ENCODE peak calls at places on chromosomes 3 and 15, in eight cellular contexts. L is uterus, S is choroid plexus epithelial cell, E is fibroblast of pulmonary artery, P is fibroblast of lung, Q is upper lobe of right lung, Y is thoracic aorta, V is omental fat pad. N is an unnamed sample.

GRCh38 chr3:52277972-52278509 is 408 bp downstream of the WDR82 start:
- DNase-seq in L (peak; percentile 55), S (peak; percentile 50), E (peak; percentile 46), P (peak; percentile 44), Q (no peak), Y (no peak), V (no peak), N (peak; percentile 94)

GRCh38 chr3:50594253-50594785 is 17.3 kb downstream of the CISH start:
- DNase-seq in L (no peak), S (no peak), E (no peak), P (no peak), Q (no peak), Y (no peak), V (no peak), N (no peak)

GRCh38 chr3:141241248-141242034 is 9.8 kb downstream of the PXYLP1 start:
- DNase-seq in L (no peak), S (no peak), E (no peak), P (peak; percentile 40), Q (no peak), Y (peak; percentile 77), V (no peak), N (no peak)

GRCh38 chr15:46918462-46919125 is 798.7 kb upstream of the SEMA6D start:
- DNase-seq in L (no peak), S (no peak), E (no peak), P (no peak), Q (no peak), Y (no peak), V (no peak), N (no peak)

GRCh38 chr3:194640829-194641228 is 7.6 kb upstream of the TMEM44 start:
- DNase-seq in L (no peak), S (peak; percentile 64), E (peak; percentile 62), P (peak; percentile 56), Q (no peak), Y (no peak), V (no peak), N (no peak)

GRCh38 chr3:42159147-42159546 is 68.0 kb downstream of the TRAK1 start:
- DNase-seq in L (no peak), S (no peak), E (no peak), P (no peak), Q (no peak), Y (no peak), V (no peak), N (no peak)

GRCh38 chr3:189655617-189656016 is 24.4 kb downstream of the TP63 start:
- DNase-seq in L (no peak), S (no peak), E (no peak), P (no peak), Q (no peak), Y (no peak), V (no peak), N (no peak)

GRCh38 chr3:53008932-53009331 is 36.9 kb downstream of the SFMBT1 start:
- DNase-seq in L (no peak), S (no peak), E (no peak), P (no peak), Q (no peak), Y (no peak), V (no peak), N (no peak)

GRCh38 chr3:48897401-48898376 is 993 bp downstream of the SLC25A20 start:
- DNase-seq in L (peak; percentile 16), S (peak; percentile 11), E (no peak), P (no peak), Q (no peak), Y (no peak), V (no peak), N (peak; percentile 80)

GRCh38 chr15:80747317-80748053 is 31.7 kb upstream of the CEMIP start:
- DNase-seq in L (no peak), S (no peak), E (no peak), P (no peak), Q (no peak), Y (no peak), V (no peak), N (no peak)
- TF ChIP-seq CTCF in L (no peak), S (no peak), E (peak; percentile 16), P (peak; percentile 25), Q (no peak), Y (no peak), V (no peak), N (peak; percentile 32)

GRCh38 chr15:79208179-79208578 is 74.3 kb upstream of the ANKRD34C start:
- DNase-seq in L (no peak), S (no peak), E (no peak), P (no peak), Q (no peak), Y (no peak), V (no peak), N (no peak)
- TF ChIP-seq CTCF in L (no peak), S (peak; percentile 7), E (no peak), P (no peak), Q (no peak), Y (no peak), V (no peak), N (no peak)

DNA sequence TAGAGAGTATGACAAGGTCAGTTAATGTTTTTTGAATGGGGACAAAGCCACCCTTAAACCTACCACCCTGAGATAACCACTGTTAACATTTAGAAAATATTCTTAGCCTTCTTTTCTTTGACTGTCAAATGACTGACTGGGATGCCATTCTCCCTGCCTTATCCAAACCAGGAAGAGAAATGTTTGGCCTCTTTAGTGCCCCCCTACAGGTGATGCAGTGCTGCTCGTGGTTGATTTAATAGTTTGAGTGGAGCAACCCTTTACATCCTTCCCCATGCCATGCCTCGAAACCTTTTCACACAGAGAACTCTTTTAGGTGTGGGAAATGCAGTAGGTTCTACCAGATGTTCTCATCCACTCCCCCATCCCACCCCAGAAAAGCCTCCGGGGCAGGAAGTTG is 38.7 kb upstream of the UMPS start:
- DNase-seq in L (no peak), S (no peak), E (no peak), P (no peak), Q (no peak), Y (no peak), V (no peak), N (no peak)
- TF ChIP-seq CTCF in L (no peak), S (no peak), E (no peak), P (peak; percentile 41), Q (no peak), Y (no peak), V (no peak), N (no peak)

GRCh38 chr3:150238995-150239612 is 169.0 kb upstream of the TSC22D2 start:
- DNase-seq in L (no peak), S (peak; percentile 56), E (no peak), P (no peak), Q (no peak), Y (no peak), V (no peak), N (no peak)
- TF ChIP-seq CTCF in L (no peak), S (peak; percentile 73), E (no peak), P (peak; percentile 21), Q (peak; percentile 28), Y (no peak), V (no peak), N (no peak)

GRCh38 chr3:123637841-123638240 is 53.0 kb upstream of the HACD2 start:
- DNase-seq in L (no peak), S (no peak), E (no peak), P (no peak), Q (no peak), Y (no peak), V (no peak), N (no peak)
- TF ChIP-seq CTCF in L (no peak), S (no peak), E (no peak), P (no peak), Q (no peak), Y (no peak), V (no peak), N (no peak)

GRCh38 chr3:44628716-44629115 is 3.9 kb downstream of the ZNF197 start:
- DNase-seq in L (no peak), S (no peak), E (no peak), P (no peak), Q (no peak), Y (no peak), V (no peak), N (no peak)

GRCh38 chr3:44624696-44625528 is at the start of gene ZNF197:
- DNase-seq in L (peak; percentile 81), S (peak; percentile 86), E (peak; percentile 92), P (peak; percentile 89), Q (peak; percentile 91), Y (peak; percentile 59), V (peak; percentile 53), N (peak; percentile 91)
- TF ChIP-seq CTCF in L (peak; percentile 18), S (peak; percentile 12), E (no peak), P (peak; percentile 1), Q (no peak), Y (peak; percentile 16), V (no peak), N (no peak)

GRCh38 chr3:115728013-115728412 is 104.7 kb downstream of the GAP43 start:
- DNase-seq in L (no peak), S (no peak), E (no peak), P (no peak), Q (no peak), Y (no peak), V (no peak), N (no peak)
- TF ChIP-seq CTCF in L (no peak), S (no peak), E (no peak), P (no peak), Q (no peak), Y (no peak), V (no peak), N (no peak)

DNA sequence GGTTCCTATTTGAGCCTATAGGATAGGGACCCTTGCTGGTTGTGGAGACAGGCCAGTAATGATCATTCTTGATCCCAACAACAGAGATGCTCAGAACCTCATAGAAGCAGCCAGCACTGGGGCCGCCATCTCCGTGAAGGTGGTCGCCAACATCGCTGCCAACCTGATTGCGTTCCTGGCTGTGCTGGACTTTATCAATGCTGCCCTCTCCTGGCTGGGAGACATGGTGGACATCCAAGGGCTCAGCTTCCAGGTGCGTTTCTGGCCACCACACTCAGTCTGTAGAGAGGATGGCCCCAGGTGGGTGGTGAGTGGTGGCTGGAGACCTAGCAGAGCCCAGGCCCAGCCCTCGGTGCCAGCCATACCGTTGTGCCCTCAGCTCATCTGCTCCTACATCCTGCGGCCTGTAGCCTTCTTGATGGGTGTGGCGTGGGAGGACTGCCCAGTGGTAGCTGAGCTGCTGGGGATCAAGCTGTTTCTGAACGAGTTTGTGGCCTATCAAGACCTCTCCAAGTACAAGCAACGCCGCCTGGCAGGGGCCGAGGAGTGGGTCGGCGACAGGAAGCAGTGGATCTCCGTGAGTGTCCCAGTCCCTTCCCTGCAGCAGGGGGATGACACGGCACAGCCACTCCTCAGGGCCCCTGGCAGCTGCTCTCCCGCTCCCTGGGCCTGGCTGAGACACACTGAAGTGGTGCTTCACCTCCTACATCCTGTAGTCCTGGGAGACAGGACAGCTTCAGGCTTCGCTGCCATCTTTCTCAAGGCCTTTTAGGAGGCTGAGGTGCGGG is 46.5 kb upstream of the PDE8A start:
- DNase-seq in L (no peak), S (no peak), E (no peak), P (no peak), Q (no peak), Y (no peak), V (no peak), N (no peak)
- TF ChIP-seq CTCF in L (no peak), S (peak; percentile 56), E (peak; percentile 17), P (peak; percentile 8), Q (no peak), Y (no peak), V (no peak), N (no peak)